ENCODE peak calls at places on chromosomes 3 and 15, in five cellular contexts. N is IMR-90, D is mesendoderm, H is mesenchymal stem cell, Q is H1. J is an unnamed sample.

GRCh38 chr15:69980311-69981059 is 117.2 kb downstream of the TLE3 start:
- DNase-seq in N (no peak), D (no peak), H (no peak), Q (no peak), J (no peak)

GRCh38 chr3:40829876-40830275 is 305.1 kb downstream of the ZNF621 start:
- DNase-seq in N (no peak), D (no peak), H (no peak), Q (no peak), J (no peak)

GRCh38 chr3:168241156-168241555 is 145.4 kb upstream of the GOLIM4 start:
- DNase-seq in N (no peak), D (no peak), H (no peak), Q (no peak), J (no peak)

GRCh38 chr3:148727242-148727641 is 29.5 kb downstream of the AGTR1 start:
- DNase-seq in N (no peak), D (peak), H (peak), Q (no peak), J (peak)

GRCh38 chr3:120093119-120093922 is 926 bp downstream of the GSK3B start:
- DNase-seq in N (peak), D (peak), H (peak), Q (peak), J (peak)

GRCh38 chr3:50652709-50653108 is 22.0 kb upstream of the DOCK3 start:
- DNase-seq in N (peak), D (peak), H (no peak), Q (peak), J (no peak)

GRCh38 chr3:115022835-115023398 is 124.2 kb downstream of the ZBTB20 start:
- DNase-seq in N (peak), D (no peak), H (no peak), Q (no peak), J (no peak)

GRCh38 chr15:92650966-92651365 is 4.6 kb downstream of the FAM174B start:
- DNase-seq in N (no peak), D (no peak), H (no peak), Q (no peak), J (no peak)

GRCh38 chr3:195522254-195523023 is 20.7 kb downstream of the PPP1R2 start:
- DNase-seq in N (peak), D (no peak), H (peak), Q (no peak), J (peak)

GRCh38 chr3:33077976-33078375 is 19.0 kb downstream of the GLB1 start:
- DNase-seq in N (no peak), D (no peak), H (no peak), Q (no peak), J (no peak)

GRCh38 chr3:58575986-58576652 is 1.1 kb downstream of the FAM107A start:
- DNase-seq in N (no peak), D (no peak), H (no peak), Q (no peak), J (no peak)

GRCh38 chr3:120324185-120324584 is 25.0 kb downstream of the LRRC58 start:
- DNase-seq in N (peak), D (no peak), H (peak), Q (no peak), J (no peak)

GRCh38 chr3:40615110-40615915 is 90.6 kb downstream of the ZNF621 start:
- DNase-seq in N (no peak), D (peak), H (no peak), Q (peak), J (peak)

GRCh38 chr15:78077860-78078187 is 313 bp upstream of the TBC1D2B start:
- DNase-seq in N (no peak), D (no peak), H (no peak), Q (no peak), J (no peak)

GRCh38 chr3:64319391-64319790 is 94.1 kb upstream of the PRICKLE2 start:
- DNase-seq in N (no peak), D (peak), H (no peak), Q (no peak), J (no peak)

GRCh38 chr3:120909602-120909878 is 1.5 kb downstream of the STXBP5L start:
- DNase-seq in N (no peak), D (peak), H (no peak), Q (no peak), J (no peak)

GRCh38 chr3:122974764-122975162 is 52.8 kb downstream of the SEMA5B start:
- DNase-seq in N (peak), D (peak), H (peak), Q (no peak), J (no peak)

GRCh38 chr15:63061971-63062370 is 19.4 kb downstream of the TPM1 start:
- DNase-seq in N (peak), D (no peak), H (no peak), Q (no peak), J (no peak)

GRCh38 chr15:68635142-68635541 is 56.3 kb downstream of the CORO2B start:
- DNase-seq in N (no peak), D (no peak), H (no peak), Q (no peak), J (no peak)

GRCh38 chr3:16073218-16073617 is 101.3 kb upstream of the GALNT15 start:
- DNase-seq in N (no peak), D (no peak), H (peak), Q (no peak), J (no peak)

GRCh38 chr3:30665539-30665938 is 59.1 kb downstream of the TGFBR2 start:
- DNase-seq in N (no peak), D (no peak), H (no peak), Q (no peak), J (no peak)

GRCh38 chr15:76116138-76116885 is 56.5 kb downstream of the TMEM266 start:
- DNase-seq in N (no peak), D (peak), H (no peak), Q (no peak), J (no peak)

GRCh38 chr3:184773341-184774186 is 38.4 kb upstream of the VPS8 start:
- DNase-seq in N (no peak), D (no peak), H (peak), Q (no peak), J (peak)

GRCh38 chr3:123528130-123528529 is 56.7 kb downstream of the HACD2 start:
- DNase-seq in N (no peak), D (no peak), H (no peak), Q (no peak), J (no peak)

GRCh38 chr3:157493627-157494550 is 9.3 kb downstream of the VEPH1 start:
- DNase-seq in N (peak), D (peak), H (peak), Q (no peak), J (no peak)

GRCh38 chr3:134216851-134217250 is 33.8 kb downstream of the RYK start:
- DNase-seq in N (no peak), D (no peak), H (no peak), Q (no peak), J (no peak)

GRCh38 chr3:59192473-59192872 is 142.6 kb upstream of the CFAP20DC start:
- DNase-seq in N (peak), D (no peak), H (peak), Q (no peak), J (no peak)

GRCh38 chr3:30871720-30872119 is 22.7 kb downstream of the GADL1 start:
- DNase-seq in N (no peak), D (no peak), H (no peak), Q (no peak), J (no peak)

GRCh38 chr15:101052031-101052620 is 133.0 kb downstream of the LRRK1 start:
- DNase-seq in N (no peak), D (no peak), H (no peak), Q (no peak), J (no peak)

GRCh38 chr3:41893977-41894376 is 67.9 kb downstream of the ULK4 start:
- DNase-seq in N (peak), D (peak), H (peak), Q (no peak), J (no peak)

GRCh38 chr15:100544290-100544945 is 15.7 kb upstream of the CERS3 start:
- DNase-seq in N (no peak), D (no peak), H (no peak), Q (no peak), J (no peak)

GRCh38 chr3:122458992-122459391 is 43.1 kb upstream of the WDR5B start:
- DNase-seq in N (peak), D (peak), H (peak), Q (no peak), J (no peak)

GRCh38 chr3:125151437-125151806 is 61.1 kb downstream of the SLC12A8 start:
- DNase-seq in N (no peak), D (no peak), H (no peak), Q (no peak), J (no peak)

GRCh38 chr15:69666921-69667811 is 214.5 kb downstream of the RPLP1 start:
- DNase-seq in N (no peak), D (no peak), H (no peak), Q (no peak), J (no peak)

GRCh38 chr3:42730706-42731420 is 28.3 kb upstream of the HHATL start:
- DNase-seq in N (no peak), D (no peak), H (no peak), Q (no peak), J (no peak)

GRCh38 chr3:122943828-122944190 is 83.8 kb downstream of the SEMA5B start:
- DNase-seq in N (no peak), D (no peak), H (no peak), Q (no peak), J (no peak)

GRCh38 chr3:64740232-64740631 is 52.4 kb upstream of the ADAMTS9 start:
- DNase-seq in N (peak), D (no peak), H (peak), Q (no peak), J (no peak)

GRCh38 chr3:43248194-43248593 is 38.1 kb upstream of the SNRK start:
- DNase-seq in N (no peak), D (peak), H (no peak), Q (no peak), J (no peak)

GRCh38 chr15:94930945-94931344 is 699.6 kb downstream of the MCTP2 start:
- DNase-seq in N (no peak), D (no peak), H (no peak), Q (no peak), J (no peak)

GRCh38 chr3:132034486-132035464 is at the start of gene CPNE4:
- DNase-seq in N (peak), D (peak), H (peak), Q (peak), J (peak)

DNA sequence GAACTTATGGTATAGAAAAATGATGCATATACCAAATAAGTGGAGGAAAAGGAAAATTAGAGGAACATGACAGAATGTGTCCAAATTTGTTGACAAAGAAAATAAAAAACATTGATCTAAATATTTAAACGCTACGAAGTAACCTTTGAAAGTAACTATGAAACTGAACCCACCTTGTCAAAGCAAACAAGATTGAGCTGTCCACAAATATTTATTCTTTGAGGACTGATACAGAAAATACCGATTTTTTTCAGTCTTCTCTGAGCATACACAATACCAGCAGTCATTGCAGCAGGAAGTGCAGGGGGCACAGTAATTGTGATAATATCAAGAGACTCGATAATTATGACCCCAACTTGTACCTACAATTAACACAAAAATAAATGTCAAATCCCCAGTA is 40.0 kb downstream of the ATP13A3 start:
- DNase-seq in N (no peak), D (no peak), H (no peak), Q (no peak), J (no peak)
- H2BK15ac ChIP-seq in N (no peak), D (no peak), H (no peak), Q (no peak), J (no peak)

GRCh38 chr15:59174161-59174845 is 32.3 kb upstream of the LDHAL6B start:
- DNase-seq in N (peak), D (no peak), H (peak), Q (no peak), J (no peak)
- H3K4me3 ChIP-seq in N (no peak), D (no peak), H (no peak), Q (no peak), J (no peak)

DNA sequence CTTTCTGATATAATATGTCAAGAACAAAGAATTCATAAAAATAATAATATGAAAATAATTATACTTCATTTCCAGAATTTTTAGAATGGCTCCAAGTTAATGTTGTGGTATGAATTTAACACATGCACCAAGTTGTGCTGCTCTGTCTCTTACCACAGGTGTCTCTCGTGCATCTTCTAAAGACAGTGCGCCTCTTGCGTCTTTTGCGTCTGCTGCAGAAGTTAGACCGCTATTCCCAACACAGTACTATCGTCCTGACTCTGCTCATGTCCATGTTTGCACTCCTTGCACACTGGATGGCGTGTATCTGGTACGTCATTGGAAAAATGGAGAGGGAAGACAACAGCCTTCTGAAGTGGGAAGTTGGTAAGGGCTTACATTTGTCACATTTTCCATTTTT is 246.6 kb downstream of the KCNH8 start:
- DNase-seq in N (no peak), D (no peak), H (no peak), Q (no peak), J (no peak)
- H2BK15ac ChIP-seq in N (no peak), D (no peak), H (no peak), Q (no peak), J (no peak)

GRCh38 chr15:46280753-46281521 is 646.1 kb downstream of the SQOR start:
- DNase-seq in N (no peak), D (peak), H (no peak), Q (no peak), J (no peak)

GRCh38 chr15:46277451-46277850 is 642.6 kb downstream of the SQOR start:
- DNase-seq in N (no peak), D (no peak), H (no peak), Q (no peak), J (no peak)

GRCh38 chr15:46275701-46276100 is 640.9 kb downstream of the SQOR start:
- DNase-seq in N (no peak), D (no peak), H (no peak), Q (no peak), J (no peak)

GRCh38 chr15:46277994-46278885 is 643.4 kb downstream of the SQOR start:
- DNase-seq in N (no peak), D (no peak), H (no peak), Q (no peak), J (no peak)
- H3K4me3 ChIP-seq in N (no peak), D (no peak), H (no peak), Q (no peak), J (no peak)

GRCh38 chr3:128340904-128341555 is 125.7 kb downstream of the DNAJB8 start:
- DNase-seq in N (no peak), D (no peak), H (no peak), Q (no peak), J (no peak)
- H2BK15ac ChIP-seq in N (no peak), D (no peak), H (no peak), Q (no peak), J (no peak)